ENCODE peak calls at places on chromosomes 11 and 22, in four cellular contexts. J is H9, M is mesenchymal stem cell, D is neuronal stem cell. Z is an unnamed sample. For H3K4me1, the result is how much of the 10 kb centered on the place peaks cover.

GRCh38 chr11:2724653-2725366 is 25.0 kb upstream of the KCNQ1OT1 start:
- DNase-seq in J (no peak), M (no peak), D (no peak), Z (peak)

GRCh38 chr11:1302041-1302460 is 7.4 kb downstream of the TOLLIP start:
- DNase-seq in J (peak), M (no peak), D (no peak), Z (no peak)

GRCh38 chr11:15471028-15471708 is 356.4 kb downstream of the INSC start:
- DNase-seq in J (no peak), M (no peak), D (no peak), Z (no peak)

GRCh38 chr22:50670914-50671538 is 1.6 kb upstream of the SHANK3 start:
- DNase-seq in J (no peak), M (no peak), D (no peak), Z (no peak)

GRCh38 chr11:116117326-116118137 is 613.3 kb upstream of the CADM1 start:
- DNase-seq in J (no peak), M (no peak), D (no peak), Z (no peak)

GRCh38 chr11:64067257-64067993 is 31.7 kb downstream of the FLRT1 start:
- DNase-seq in J (no peak), M (no peak), D (no peak), Z (no peak)

GRCh38 chr22:38849816-38850215 is 6.0 kb upstream of the NPTXR start:
- DNase-seq in J (no peak), M (no peak), D (no peak), Z (no peak)

GRCh38 chr11:46106530-46107407 is 14.5 kb downstream of the PHF21A start:
- DNase-seq in J (no peak), M (peak), D (no peak), Z (no peak)

GRCh38 chr11:64916040-64916847 is 765 bp downstream of the ATG2A start:
- DNase-seq in J (peak), M (peak), D (no peak), Z (peak)

GRCh38 chr11:120578591-120579154 is 67.1 kb downstream of the GRIK4 start:
- DNase-seq in J (no peak), M (no peak), D (no peak), Z (no peak)

GRCh38 chr11:108733479-108734116 is 68.7 kb downstream of the DDX10 start:
- DNase-seq in J (no peak), M (peak), D (no peak), Z (peak)

GRCh38 chr11:70364745-70365535 is 33.4 kb upstream of the CTTN start:
- DNase-seq in J (no peak), M (no peak), D (no peak), Z (no peak)

GRCh38 chr22:39664485-39665200 is 94.1 kb downstream of the CACNA1I start:
- DNase-seq in J (peak), M (no peak), D (peak), Z (no peak)

GRCh38 chr11:11290354-11290753 is 62.7 kb downstream of the CSNK2A3 start:
- DNase-seq in J (no peak), M (no peak), D (no peak), Z (no peak)

GRCh38 chr22:30694171-30694637 is 470 bp upstream of the OSBP2 start:
- DNase-seq in J (peak), M (peak), D (peak), Z (no peak)

GRCh38 chr22:48208894-48209293 is 1446.4 kb downstream of the TBC1D22A start:
- DNase-seq in J (no peak), M (no peak), D (no peak), Z (no peak)

DNA sequence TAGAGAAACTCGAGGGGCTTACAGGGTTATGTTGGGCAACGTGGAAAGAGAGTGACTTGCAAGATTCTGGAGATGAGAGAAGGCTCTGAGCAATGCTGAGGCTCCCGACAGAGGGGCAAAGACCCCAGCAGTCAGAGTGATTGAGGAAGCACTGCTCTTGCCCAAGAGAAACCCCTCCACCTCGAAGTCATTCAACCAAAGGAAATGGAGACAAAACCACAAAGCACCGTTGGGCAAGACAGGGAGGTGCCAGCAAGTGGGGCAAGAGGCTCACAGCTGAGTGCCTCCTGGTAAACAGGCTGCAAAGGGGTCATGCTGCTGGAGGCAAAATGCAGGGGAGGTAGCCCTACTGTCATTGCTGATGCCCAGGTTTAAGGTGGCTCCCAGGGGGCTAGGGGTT is 17.9 kb upstream of the MYH9 start:
- DNase-seq in J (no peak), M (peak), D (no peak), Z (no peak)
- H2AFZ ChIP-seq in J (no peak), M (peak), D (no peak), Z (no peak)

DNA sequence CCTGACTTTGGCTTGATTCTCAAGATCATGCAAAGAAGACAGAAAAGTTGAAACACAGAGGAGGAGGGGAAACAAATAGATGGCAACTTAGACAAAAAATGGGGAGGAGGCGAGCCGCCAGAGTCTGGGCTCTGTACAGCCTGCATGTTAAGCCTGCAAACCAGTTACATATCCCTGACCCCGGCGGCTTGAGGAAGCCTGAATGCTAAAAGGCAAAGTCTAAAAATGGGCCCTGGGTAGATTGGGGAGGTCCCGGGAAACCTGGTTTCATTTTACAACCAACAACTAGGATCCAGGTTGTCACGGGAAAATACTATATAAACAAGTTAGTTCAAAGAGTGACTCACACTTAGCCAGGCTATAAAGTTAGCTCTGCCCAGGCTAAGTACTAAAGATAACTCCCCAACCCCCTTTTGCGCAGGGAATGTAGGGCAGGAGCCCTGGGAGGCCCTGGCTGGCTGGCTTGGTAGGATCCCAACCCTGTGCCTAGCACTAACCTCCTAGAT is 18.8 kb upstream of the ZBTB16 start:
- DNase-seq in J (no peak), M (peak), D (no peak), Z (no peak)
- H3K4me2 ChIP-seq in J (no peak), M (no peak), D (no peak), Z (no peak)

DNA sequence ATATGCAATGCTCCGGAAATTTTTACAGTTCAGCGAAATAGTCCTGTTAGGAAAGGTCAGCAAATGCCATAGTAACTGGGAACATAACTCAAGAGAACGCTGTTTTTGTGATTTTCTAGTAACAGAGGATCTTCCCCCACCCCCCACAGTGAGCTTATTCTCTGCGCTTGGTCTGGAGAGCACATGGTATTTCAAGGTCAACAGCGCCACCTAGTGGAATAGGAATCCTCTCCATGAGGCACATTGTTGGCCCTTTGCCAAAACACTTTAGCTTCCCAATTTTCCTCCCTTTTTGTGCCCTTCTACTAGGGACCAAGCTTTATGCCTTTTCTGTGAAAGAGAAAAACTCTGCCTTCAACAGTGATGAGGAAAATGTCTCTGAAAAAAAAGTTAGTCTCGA is 13.2 kb upstream of the OR4C12 start:
- DNase-seq in J (peak), M (peak), D (no peak), Z (peak)
- H3K4me1 ChIP-seq in J (under half), M (under half), D (under half), Z (under half)

DNA sequence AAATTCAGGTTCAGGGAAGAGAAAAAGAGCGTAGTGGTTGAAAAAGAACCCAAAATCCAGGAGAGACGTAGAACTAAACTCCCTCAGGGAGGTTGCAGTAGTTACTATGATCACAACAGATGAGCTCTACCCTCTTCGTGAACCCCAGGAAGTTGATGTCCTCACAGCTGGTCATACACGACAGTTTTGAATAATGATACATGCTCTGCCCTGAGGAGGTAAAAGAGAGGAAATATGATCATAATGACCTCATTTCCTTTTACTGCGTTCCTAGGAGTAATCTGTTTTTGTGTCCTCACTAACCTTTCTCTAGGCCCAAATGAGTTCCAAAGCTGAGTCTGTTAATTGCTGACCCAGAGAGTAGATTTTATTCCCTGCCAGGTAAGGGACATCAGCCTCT is 1.3 kb downstream of the PATE2 start:
- DNase-seq in J (no peak), M (no peak), D (no peak), Z (peak)
- H2AFZ ChIP-seq in J (no peak), M (no peak), D (no peak), Z (peak)

GRCh38 chr11:19092850-19093249 is 24.1 kb upstream of the ZDHHC13 start:
- DNase-seq in J (no peak), M (no peak), D (no peak), Z (no peak)
- H3K4me2 ChIP-seq in J (no peak), M (no peak), D (no peak), Z (no peak)

Z was measured in astrocyte.